ENCODE peak calls at places on chromosomes 4 and X, in seven cellular contexts. A, Y, K, N, E, R and S are unnamed samples.

GRCh38 chr4:139901516-139902327 is 236.1 kb downstream of the MGST2 start:
- DNase-seq in R (no peak), Y (no peak), K (no peak), A (peak), E (peak), N (no peak), S (no peak)

GRCh38 chr4:40321671-40322131 is 13.4 kb upstream of the CHRNA9 start:
- DNase-seq in A (peak), N (no peak), K (no peak), R (no peak), E (peak), Y (no peak), S (peak)

GRCh38 chr4:176432811-176433540 is 113.2 kb downstream of the SPCS3 start:
- DNase-seq in N (no peak), R (no peak), Y (no peak), K (no peak), E (no peak), A (no peak), S (no peak)

GRCh38 chr4:16750882-16751642 is 147.4 kb downstream of the LDB2 start:
- DNase-seq in Y (no peak), A (no peak), R (no peak), N (no peak), E (no peak), K (no peak), S (no peak)

GRCh38 chrX:40055495-40055894 is 42.3 kb downstream of the BCOR start:
- DNase-seq in Y (no peak), R (no peak), A (no peak), E (no peak), K (no peak), N (no peak), S (peak)

GRCh38 chr4:169202143-169202699 is 68.5 kb downstream of the SH3RF1 start:
- DNase-seq in R (no peak), A (no peak), E (no peak), N (no peak), K (no peak), Y (no peak), S (no peak)

GRCh38 chrX:129649268-129650182 is 5.2 kb downstream of the APLN start:
- DNase-seq in K (no peak), R (no peak), Y (no peak), A (no peak), N (peak), E (no peak), S (no peak)

GRCh38 chrX:9670136-9670905 is 95.3 kb downstream of the GPR143 start:
- DNase-seq in R (no peak), N (no peak), E (no peak), Y (no peak), A (peak), K (no peak), S (peak)

GRCh38 chrX:1591102-1591862 is at the start of gene AKAP17A:
- DNase-seq in Y (peak), A (peak), N (peak), R (peak), K (peak), E (peak), S (peak)

GRCh38 chr4:2615821-2616220 is 79.4 kb downstream of the FAM193A start:
- DNase-seq in K (no peak), Y (no peak), R (no peak), E (no peak), A (no peak), N (no peak), S (no peak)

GRCh38 chr4:32435320-32435719 is 1715.2 kb downstream of the PCDH7 start:
- DNase-seq in K (no peak), E (no peak), R (no peak), N (no peak), A (no peak), Y (no peak), S (no peak)

GRCh38 chrX:126237524-126237923 is 71.4 kb upstream of the DCAF12L2 start:
- DNase-seq in Y (no peak), N (peak), K (no peak), E (no peak), R (no peak), A (no peak), S (no peak)

GRCh38 chr4:7854211-7854610 is 85.5 kb downstream of the AFAP1 start:
- DNase-seq in N (no peak), A (no peak), Y (no peak), K (no peak), E (no peak), R (no peak), S (no peak)

DNA sequence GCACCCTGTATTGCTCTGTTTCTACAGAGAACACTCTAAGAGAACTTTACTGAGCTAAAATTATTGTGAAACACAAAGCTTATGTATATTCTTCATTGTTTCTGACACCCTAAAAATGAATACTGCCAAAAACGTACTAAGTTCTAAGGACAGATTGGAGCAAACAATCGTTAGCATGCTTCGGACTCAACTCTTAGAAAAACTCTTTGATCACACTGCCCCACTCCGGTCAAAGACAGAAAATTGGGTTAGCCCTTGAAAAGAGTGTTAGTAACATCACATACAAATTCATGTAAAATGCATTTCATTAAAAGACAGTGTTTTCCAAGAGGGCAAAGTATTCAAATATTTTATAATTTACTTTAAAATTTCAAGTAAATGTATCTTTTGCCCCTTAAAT is 177.4 kb downstream of the DCHS2 start:
- DNase-seq in A (peak), Y (no peak), E (peak), N (no peak), K (no peak), R (no peak), S (peak)
- TF ChIP-seq CTCF in A (peak), Y (peak), E (peak), N (no peak), K (no peak), R (no peak), S (peak)

GRCh38 chr4:77994194-77994721 is 62.9 kb upstream of the FRAS1 start:
- DNase-seq in K (peak), N (no peak), R (no peak), E (peak), Y (peak), A (peak), S (peak)
- TF ChIP-seq CTCF in K (peak), N (no peak), R (peak), E (peak), Y (peak), A (peak), S (peak)

GRCh38 chrX:134721766-134722532 is 63.7 kb upstream of the PLAC1 start:
- DNase-seq in Y (no peak), K (no peak), R (no peak), E (no peak), N (no peak), A (peak), S (peak)

GRCh38 chrX:134716620-134717012 is 58.3 kb upstream of the PLAC1 start:
- DNase-seq in E (no peak), N (no peak), Y (no peak), R (no peak), K (no peak), A (no peak), S (no peak)

GRCh38 chrX:134717698-134718328 is 59.5 kb upstream of the PLAC1 start:
- DNase-seq in N (no peak), A (peak), E (peak), Y (no peak), K (no peak), R (no peak), S (peak)

GRCh38 chrX:134715930-134716619 is 57.8 kb upstream of the PLAC1 start:
- DNase-seq in N (no peak), E (no peak), Y (peak), R (peak), K (peak), A (no peak), S (no peak)

DNA sequence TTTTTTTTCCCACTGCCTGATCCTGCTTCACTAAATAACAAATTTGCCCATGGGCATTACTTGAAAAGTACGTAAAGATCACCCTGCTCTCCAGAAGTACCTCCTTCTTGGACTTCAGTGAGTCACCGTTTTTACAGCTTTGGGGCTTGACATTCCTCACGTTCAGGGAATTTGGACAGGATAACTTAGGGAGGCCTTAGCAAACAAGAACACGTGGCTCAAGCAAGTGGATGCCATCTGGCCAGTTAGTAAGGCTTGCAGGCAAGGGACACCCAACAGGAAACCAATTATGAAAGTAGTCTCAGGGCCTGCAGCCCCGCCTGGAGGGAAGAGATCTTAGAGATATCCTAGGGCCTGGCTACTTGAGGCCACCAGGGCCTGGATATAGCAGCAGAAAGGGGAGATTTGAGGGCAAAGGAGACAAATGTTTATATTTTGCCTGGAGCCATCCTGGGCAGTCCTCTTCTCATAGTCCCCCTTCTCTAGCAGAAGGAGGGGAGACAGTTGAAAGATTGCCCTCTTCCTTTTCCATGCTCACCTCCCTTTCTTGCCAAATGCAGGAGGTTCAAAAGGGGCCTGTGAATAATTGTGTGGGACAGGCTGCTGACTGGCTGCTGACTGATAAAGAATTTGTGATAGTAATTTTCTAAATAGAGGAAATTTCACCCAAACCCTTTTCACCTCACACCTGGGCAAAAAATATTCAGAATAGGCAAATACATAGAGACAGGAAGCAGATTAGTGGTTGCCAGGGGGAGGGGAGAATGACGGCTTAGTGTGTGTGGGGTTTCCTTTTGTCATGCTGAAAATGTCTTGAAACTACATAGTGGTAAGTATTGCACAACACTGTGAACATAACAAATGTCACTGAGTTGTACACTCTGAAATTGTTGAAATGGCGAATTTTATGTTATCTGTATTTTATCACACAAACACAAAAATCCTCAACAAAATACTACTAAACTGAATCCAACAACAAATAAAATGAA is 60.4 kb upstream of the PLAC1 start:
- DNase-seq in R (no peak), A (peak), Y (no peak), E (peak), N (no peak), K (peak), S (peak)
- TF ChIP-seq CTCF in R (no peak), A (peak), Y (no peak), E (no peak), N (no peak), K (no peak), S (peak)

GRCh38 chr4:75995727-75996126 is 5.0 kb upstream of the SDAD1 start:
- DNase-seq in E (peak), A (peak), R (no peak), K (peak), N (no peak), Y (no peak), S (peak)
- TF ChIP-seq CTCF in E (peak), A (peak), R (peak), K (peak), N (no peak), Y (peak), S (peak)

GRCh38 chrX:43655151-43655676 is 885 bp upstream of the MAOA start:
- DNase-seq in A (peak), Y (peak), E (peak), R (peak), K (peak), N (peak), S (no peak)
- TF ChIP-seq CTCF in A (no peak), Y (peak), E (no peak), R (no peak), K (no peak), N (no peak), S (no peak)

DNA sequence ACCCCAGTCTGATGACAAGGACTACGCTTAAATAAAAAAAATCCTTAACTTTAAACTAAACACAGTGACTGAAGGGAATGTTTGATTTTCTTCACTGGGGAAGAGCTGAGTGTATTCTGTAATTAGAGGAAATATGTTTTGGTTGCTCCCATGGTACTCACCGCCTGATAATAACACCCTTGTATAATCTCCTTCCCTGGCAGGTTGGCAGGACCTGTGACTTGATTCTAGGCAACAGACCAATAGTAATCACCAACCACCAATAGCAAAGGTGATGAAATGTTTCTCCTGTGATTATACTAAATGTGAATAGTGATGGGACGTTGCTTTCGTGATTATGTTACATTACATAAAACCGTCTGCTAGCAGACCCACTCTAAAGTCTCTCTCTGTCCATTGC is 536.8 kb upstream of the CPEB2 start:
- DNase-seq in A (no peak), Y (no peak), N (no peak), K (no peak), E (no peak), R (no peak), S (no peak)
- TF ChIP-seq CTCF in A (no peak), Y (no peak), N (no peak), K (no peak), E (no peak), R (no peak), S (no peak)

GRCh38 chr4:1596393-1596792 is 87.7 kb downstream of the FAM53A start:
- DNase-seq in A (no peak), K (no peak), Y (no peak), N (no peak), E (no peak), R (peak), S (no peak)
- TF ChIP-seq CTCF in A (no peak), K (peak), Y (no peak), N (no peak), E (no peak), R (no peak), S (no peak)

GRCh38 chrX:84909151-84909550 is 94.5 kb upstream of the APOOL start:
- DNase-seq in E (no peak), N (no peak), A (no peak), R (no peak), Y (no peak), K (no peak), S (no peak)

GRCh38 chrX:84907324-84907946 is 96.2 kb upstream of the APOOL start:
- DNase-seq in E (no peak), Y (no peak), N (no peak), R (no peak), A (peak), K (no peak), S (peak)
- TF ChIP-seq CTCF in E (peak), Y (peak), N (no peak), R (no peak), A (peak), K (no peak), S (peak)